ENCODE peak calls at places on chromosomes 4 and X, in four cellular contexts. Z, C, G and E are unnamed samples.

GRCh38 chr4:2042207-2042946 is 16.8 kb upstream of the NAT8L start:
- DNase-seq in C (no peak), G (no peak), Z (no peak), E (no peak)

GRCh38 chr4:60945641-60946040 is 254.5 kb upstream of the ADGRL3 start:
- DNase-seq in C (no peak), G (no peak), Z (no peak), E (no peak)

GRCh38 chr4:55409468-55410171 is 13.9 kb downstream of the TMEM165 start:
- DNase-seq in Z (peak; percentile 62), G (no peak), C (no peak), E (peak; percentile 19)

GRCh38 chr4:48375651-48376291 is 34.4 kb downstream of the SLAIN2 start:
- DNase-seq in Z (no peak), G (peak; percentile 85), C (peak; percentile 72), E (no peak)

GRCh38 chr4:136867465-136867864 is 664.8 kb downstream of the PCDH18 start:
- DNase-seq in Z (no peak), G (no peak), C (no peak), E (no peak)

GRCh38 chrX:16240231-16240905 is 73.1 kb downstream of the MAGEB17 start:
- DNase-seq in G (no peak), C (peak; percentile 1), Z (no peak), E (no peak)

GRCh38 chr4:98027827-98028226 is 115.4 kb downstream of the STPG2 start:
- DNase-seq in G (no peak), C (peak; percentile 36), Z (no peak), E (no peak)

GRCh38 chr4:52714597-52715254 is 36.5 kb downstream of the ERVMER34-1 start:
- DNase-seq in C (no peak), Z (no peak), G (no peak), E (no peak)

GRCh38 chr4:146255463-146255862 is 41.1 kb downstream of the REELD1 start:
- DNase-seq in G (no peak), Z (no peak), C (no peak), E (no peak)

GRCh38 chr4:126794363-126794762 is 838.4 kb upstream of the INTU start:
- DNase-seq in Z (no peak), G (no peak), C (peak; percentile 7), E (no peak)

GRCh38 chr4:95466791-95467190 is 82.0 kb downstream of the UNC5C start:
- DNase-seq in Z (no peak), C (peak; percentile 0), G (no peak), E (no peak)

GRCh38 chr4:27429260-27429970 is 568.8 kb downstream of the STIM2 start:
- DNase-seq in C (no peak), G (no peak), Z (no peak), E (no peak)

GRCh38 chr4:73404042-73404441 is at the start of gene ALB:
- DNase-seq in G (no peak), Z (no peak), C (no peak), E (no peak)

GRCh38 chr4:159673221-159673620 is 570.3 kb downstream of the RAPGEF2 start:
- DNase-seq in C (no peak), G (no peak), Z (no peak), E (no peak)

GRCh38 chr4:184475096-184475461 is 729 bp upstream of the IRF2 start:
- DNase-seq in G (no peak), Z (peak; percentile 67), C (peak; percentile 27), E (peak; percentile 31)

GRCh38 chr4:13876151-13876550 is 248.6 kb upstream of the BOD1L1 start:
- DNase-seq in C (no peak), Z (no peak), G (no peak), E (no peak)

GRCh38 chr4:61298178-61298740 is 98.1 kb downstream of the ADGRL3 start:
- DNase-seq in Z (no peak), G (no peak), C (no peak), E (no peak)

GRCh38 chr4:142556048-142556447 is 290.1 kb downstream of the INPP4B start:
- DNase-seq in C (no peak), G (no peak), Z (no peak), E (no peak)

GRCh38 chrX:39652336-39652735 is 445.4 kb downstream of the BCOR start:
- DNase-seq in G (peak; percentile 9), C (peak; percentile 29), Z (no peak), E (peak; percentile 30)

GRCh38 chr4:87985097-87985886 is 9.8 kb downstream of the SPP1 start:
- DNase-seq in Z (peak; percentile 71), C (peak; percentile 74), G (peak; percentile 53), E (peak; percentile 74)

GRCh38 chrX:68697036-68697435 is 49.6 kb downstream of the STARD8 start:
- DNase-seq in G (no peak), Z (no peak), C (no peak), E (no peak)

GRCh38 chr4:133969202-133969873 is 232.3 kb downstream of the PABPC4L start:
- DNase-seq in Z (no peak), C (peak; percentile 1), G (no peak), E (no peak)

GRCh38 chr4:26218677-26219181 is 102.1 kb upstream of the RBPJ start:
- DNase-seq in G (no peak), C (no peak), Z (no peak), E (no peak)

GRCh38 chrX:124737771-124738170 is 391.4 kb downstream of the SH2D1A start:
- DNase-seq in C (no peak), G (no peak), Z (no peak), E (no peak)

GRCh38 chrX:10797493-10797892 is 177.1 kb upstream of the MID1 start:
- DNase-seq in C (peak; percentile 2), Z (no peak), G (no peak), E (no peak)